ENCODE peak calls at places on chromosomes 4 and X, in eight cellular contexts. N is pancreas, T is stomach, B is brain microvascular endothelial cell, F is kidney epithelial cell, I is OCI-LY7, M is fibroblast of lung, W is GM12865. L is an unnamed sample.

GRCh38 chr4:36823199-36823967 is 421.2 kb upstream of the NWD2 start:
- DNase-seq in N (no peak), T (no peak), B (no peak), F (no peak), I (no peak), M (peak), W (peak), L (no peak)

GRCh38 chr4:89380980-89381379 is 73.4 kb upstream of the GPRIN3 start:
- DNase-seq in N (no peak), T (no peak), B (no peak), F (no peak), I (no peak), M (no peak), W (no peak), L (no peak)

GRCh38 chrX:121084903-121085611 is 37.6 kb downstream of the GLUD2 start:
- DNase-seq in N (no peak), T (no peak), B (no peak), F (no peak), I (no peak), M (no peak), W (no peak), L (no peak)

GRCh38 chr4:185566972-185567749 is 31.9 kb upstream of the PDLIM3 start:
- DNase-seq in N (peak), T (no peak), B (peak), F (peak), I (no peak), M (peak), W (no peak), L (peak)

GRCh38 chrX:8453619-8454018 is 11.0 kb upstream of the VCX3B start:
- DNase-seq in N (no peak), T (no peak), B (no peak), F (no peak), I (no peak), M (no peak), W (no peak), L (no peak)

GRCh38 chr4:148283665-148284064 is 158.5 kb downstream of the NR3C2 start:
- DNase-seq in N (no peak), T (no peak), B (no peak), F (no peak), I (no peak), M (no peak), W (no peak), L (no peak)

GRCh38 chrX:149881081-149881711 is at the start of gene MAGEA8:
- DNase-seq in N (no peak), T (no peak), B (no peak), F (no peak), I (no peak), M (no peak), W (peak), L (no peak)

GRCh38 chr4:36111180-36111579 is 133.1 kb downstream of the ARAP2 start:
- DNase-seq in N (no peak), T (no peak), B (no peak), F (no peak), I (no peak), M (peak), W (no peak), L (peak)

GRCh38 chrX:14964500-14964899 is 91.3 kb downstream of the MOSPD2 start:
- DNase-seq in N (no peak), T (no peak), B (peak), F (no peak), I (no peak), M (peak), W (no peak), L (no peak)

GRCh38 chr4:146916479-146917076 is 29.1 kb downstream of the TTC29 start:
- DNase-seq in N (no peak), T (no peak), B (peak), F (no peak), I (peak), M (peak), W (peak), L (peak)

GRCh38 chr4:169975131-169975836 is 50.9 kb downstream of the MFAP3L start:
- DNase-seq in N (no peak), T (no peak), B (no peak), F (no peak), I (no peak), M (peak), W (no peak), L (no peak)

GRCh38 chrX:65196758-65197371 is 220.6 kb upstream of the ZC4H2 start:
- DNase-seq in N (peak), T (peak), B (no peak), F (no peak), I (peak), M (no peak), W (peak), L (no peak)

GRCh38 chrX:55142919-55143310 is 54.1 kb downstream of the PAGE2 start:
- DNase-seq in N (no peak), T (no peak), B (no peak), F (no peak), I (no peak), M (no peak), W (no peak), L (no peak)

GRCh38 chr4:168877779-168878491 is 132.1 kb downstream of the CBR4 start:
- DNase-seq in N (peak), T (no peak), B (no peak), F (no peak), I (no peak), M (no peak), W (peak), L (no peak)

GRCh38 chr4:61500883-61501282 is 300.8 kb downstream of the ADGRL3 start:
- DNase-seq in N (no peak), T (no peak), B (no peak), F (no peak), I (no peak), M (peak), W (no peak), L (no peak)

GRCh38 chr4:21531048-21531447 is 417.5 kb downstream of the KCNIP4 start:
- DNase-seq in N (no peak), T (no peak), B (no peak), F (no peak), I (no peak), M (no peak), W (no peak), L (no peak)

GRCh38 chrX:19855700-19856381 is 31.6 kb downstream of the SH3KBP1 start:
- DNase-seq in N (no peak), T (no peak), B (no peak), F (no peak), I (no peak), M (peak), W (no peak), L (peak)

DNA sequence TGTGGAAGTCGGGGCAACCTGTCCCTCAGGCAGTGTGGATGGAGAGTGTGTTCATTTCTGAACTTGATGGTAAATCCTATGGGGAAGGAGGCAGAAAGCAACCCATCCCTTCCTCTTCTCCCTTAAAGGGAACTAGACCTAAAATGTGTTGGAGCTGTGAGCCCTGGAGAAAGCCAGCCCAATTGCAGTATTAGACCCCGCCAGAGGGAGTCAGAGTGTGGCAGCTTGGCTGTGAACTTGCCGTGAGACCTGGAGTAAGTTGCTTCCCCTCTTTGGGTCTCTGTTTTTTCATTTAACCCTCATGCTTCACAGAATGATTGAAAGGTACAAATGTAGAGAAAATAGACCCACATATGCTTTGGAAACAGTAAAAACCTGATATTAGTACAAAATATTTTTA is 108.7 kb upstream of the PAK3 start:
- DNase-seq in N (no peak), T (no peak), B (no peak), F (no peak), I (no peak), M (no peak), W (no peak), L (no peak)
- TF ChIP-seq CTCF in N (no peak), T (no peak), B (peak), F (peak), I (no peak), M (no peak), W (no peak), L (peak)

GRCh38 chr4:123398151-123398802 is 1.7 kb downstream of the SPRY1 start:
- DNase-seq in N (peak), T (peak), B (peak), F (no peak), I (peak), M (peak), W (peak), L (no peak)
- H3K4me3 ChIP-seq in N (peak), T (peak), B (peak), F (peak), I (peak), M (peak), W (peak), L (peak)

GRCh38 chr4:153348006-153348405 is 3.5 kb downstream of the MND1 start:
- DNase-seq in N (no peak), T (no peak), B (no peak), F (no peak), I (peak), M (peak), W (peak), L (no peak)
- TF ChIP-seq CTCF in N (no peak), T (no peak), B (no peak), F (no peak), I (peak), M (no peak), W (no peak), L (no peak)

DNA sequence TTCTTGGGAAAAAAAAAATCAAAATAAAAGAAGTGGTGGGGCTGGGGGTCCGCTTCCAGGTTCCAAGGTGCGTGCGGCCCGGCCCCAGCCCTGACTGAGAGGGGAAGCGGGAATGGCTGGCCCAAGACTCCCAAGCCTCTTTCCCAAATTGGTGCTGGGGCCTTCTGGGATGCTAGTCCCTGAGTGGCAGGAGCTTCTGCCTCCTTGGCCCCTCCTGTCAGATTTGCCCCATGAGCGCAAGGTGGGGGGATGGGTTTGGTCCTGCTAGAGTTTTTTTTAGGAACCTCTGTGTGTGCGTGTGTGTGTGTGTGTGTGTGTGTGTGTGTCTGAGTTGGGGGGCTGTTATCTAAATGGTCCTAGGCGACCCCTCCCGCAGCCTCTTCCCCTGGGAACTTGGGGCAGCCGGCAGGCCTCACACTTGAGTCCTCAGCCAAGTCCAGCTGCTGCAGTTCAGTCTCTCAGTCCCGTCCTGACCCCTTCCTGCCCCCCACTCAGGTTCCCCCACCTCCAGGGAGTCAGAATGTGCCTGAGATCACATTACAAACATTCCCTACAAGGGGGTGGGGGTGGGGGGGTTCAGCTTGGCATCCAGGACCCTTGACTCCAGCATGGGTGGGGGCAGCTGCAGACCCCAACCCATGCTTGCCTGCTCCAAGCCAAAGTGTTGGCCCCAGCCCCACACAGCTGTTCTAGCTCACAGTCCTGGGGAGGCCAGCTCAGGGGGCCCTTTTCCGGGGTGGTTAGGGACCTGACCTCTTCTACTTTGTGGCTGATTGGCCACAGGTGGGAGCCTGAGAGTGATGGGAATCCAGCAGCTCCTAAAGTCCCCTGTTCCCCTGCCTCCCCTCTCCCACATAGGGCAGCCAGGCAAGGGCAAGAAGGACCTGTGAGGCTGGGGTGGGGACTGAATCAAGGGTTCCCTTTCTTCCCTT is 4.0 kb downstream of the EFNB1 start:
- DNase-seq in N (no peak), T (no peak), B (no peak), F (no peak), I (no peak), M (no peak), W (no peak), L (no peak)
- H3K4me3 ChIP-seq in N (no peak), T (no peak), B (peak), F (peak), I (no peak), M (peak), W (no peak), L (peak)

GRCh38 chr4:18934197-18934596 is 912.6 kb upstream of the LCORL start:
- DNase-seq in N (no peak), T (no peak), B (no peak), F (no peak), I (peak), M (peak), W (no peak), L (no peak)
- TF ChIP-seq CTCF in N (no peak), T (no peak), B (no peak), F (no peak), I (peak), M (no peak), W (no peak), L (no peak)

GRCh38 chr4:46994007-46994405 is 625 bp upstream of the GABRA4 start:
- DNase-seq in N (no peak), T (no peak), B (no peak), F (no peak), I (no peak), M (peak), W (no peak), L (no peak)
- H3K4me3 ChIP-seq in N (peak), T (peak), B (peak), F (peak), I (no peak), M (peak), W (no peak), L (peak)

DNA sequence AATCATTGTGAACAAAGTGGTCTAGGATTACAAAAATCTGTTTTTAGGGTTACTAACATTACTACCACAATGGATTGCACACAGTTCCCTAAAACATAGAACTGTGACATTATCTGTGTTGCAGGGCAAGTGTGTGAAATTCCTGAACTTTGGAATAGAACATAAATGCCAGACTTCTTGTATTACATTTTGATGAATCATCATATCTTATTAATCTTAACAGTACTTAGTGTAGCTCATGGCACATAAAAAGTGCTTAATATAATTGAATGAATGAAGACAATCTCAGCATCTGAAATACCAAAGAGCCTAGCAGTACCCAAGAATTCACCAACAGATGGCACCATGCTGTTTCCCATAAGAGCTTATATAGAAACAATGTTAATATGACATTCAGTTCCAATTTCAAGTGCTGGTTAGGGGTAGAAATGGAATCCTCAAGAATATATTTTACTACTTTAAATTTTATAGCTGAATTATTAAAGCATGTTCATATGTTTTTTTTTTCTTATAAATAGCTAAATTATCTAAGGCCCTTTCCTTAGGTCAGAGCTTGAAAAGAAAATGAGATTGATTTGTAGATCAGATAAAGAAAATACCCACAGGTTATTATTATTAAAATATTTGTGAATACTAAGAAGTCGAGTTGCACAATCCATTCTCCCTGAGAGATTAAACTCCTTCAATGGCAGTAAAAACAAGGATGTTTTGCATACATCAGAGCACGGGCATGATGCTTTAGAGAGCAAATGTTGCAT is 25.8 kb upstream of the SHISA3 start:
- DNase-seq in N (no peak), T (no peak), B (peak), F (peak), I (peak), M (peak), W (peak), L (peak)
- TF ChIP-seq CTCF in N (no peak), T (peak), B (peak), F (peak), I (peak), M (peak), W (peak), L (peak)

GRCh38 chrX:112473654-112474053 is 206.1 kb downstream of the LHFPL1 start:
- DNase-seq in N (no peak), T (no peak), B (no peak), F (no peak), I (no peak), M (no peak), W (no peak), L (no peak)
- H3K4me3 ChIP-seq in N (no peak), T (no peak), B (no peak), F (no peak), I (no peak), M (no peak), W (no peak), L (no peak)